ENCODE peak calls at places on chromosome 11, in six cellular contexts. L is lower lobe of right lung, W is neuronal stem cell, G is cardiac fibroblast, Z is body of pancreas, D is adrenal gland. B is an unnamed sample.

GRCh38 chr11:120465921-120466534 is 45.5 kb upstream of the GRIK4 start:
- DNase-seq in Z (no peak), D (no peak), L (no peak), W (no peak), G (no peak), B (no peak)

GRCh38 chr11:111777094-111778046 is 11.2 kb upstream of the PPP2R1B start:
- DNase-seq in Z (peak), D (no peak), L (no peak), W (peak), G (peak), B (no peak)

GRCh38 chr11:3090096-3090901 is 33.1 kb upstream of the CARS1 start:
- DNase-seq in Z (no peak), W (no peak), G (no peak), L (no peak), D (peak), B (no peak)

GRCh38 chr11:9001736-9002135 is 2.1 kb downstream of the NRIP3 start:
- DNase-seq in D (peak), W (no peak), Z (no peak), G (peak), L (no peak), B (peak)

GRCh38 chr11:87445002-87445401 is 407.3 kb downstream of the TMEM135 start:
- DNase-seq in D (no peak), Z (no peak), L (no peak), W (no peak), G (peak), B (no peak)

GRCh38 chr11:119089319-119089718 is 4.6 kb downstream of the HMBS start:
- DNase-seq in G (no peak), Z (no peak), D (no peak), L (no peak), W (no peak), B (no peak)

GRCh38 chr11:4430060-4430459 is 19.0 kb upstream of the OR52K2 start:
- DNase-seq in Z (no peak), W (no peak), G (no peak), L (no peak), D (no peak), B (no peak)

GRCh38 chr11:112253605-112254242 is 6.9 kb downstream of the PLET1 start:
- DNase-seq in G (no peak), Z (no peak), D (no peak), W (no peak), L (no peak), B (no peak)

GRCh38 chr11:69500285-69501120 is 19.0 kb downstream of the LINC01488 start:
- DNase-seq in G (no peak), Z (peak), W (no peak), D (peak), L (peak), B (peak)

GRCh38 chr11:14645985-14646900 is 2.6 kb downstream of the PDE3B start:
- DNase-seq in W (no peak), L (no peak), Z (no peak), G (no peak), D (no peak), B (no peak)

GRCh38 chr11:45541693-45542434 is 123.6 kb downstream of the CHST1 start:
- DNase-seq in D (no peak), Z (no peak), G (no peak), W (no peak), L (no peak), B (no peak)

GRCh38 chr11:130435671-130436070 is 7.3 kb upstream of the ADAMTS8 start:
- DNase-seq in Z (no peak), D (no peak), G (peak), L (no peak), W (no peak), B (peak)

GRCh38 chr11:68330700-68331337 is 18.4 kb downstream of the LRP5 start:
- DNase-seq in L (no peak), D (no peak), G (no peak), W (no peak), Z (no peak), B (no peak)

GRCh38 chr11:114168691-114169090 is 109.2 kb downstream of the ZBTB16 start:
- DNase-seq in Z (peak), G (no peak), D (no peak), L (no peak), W (no peak), B (no peak)

GRCh38 chr11:36309779-36310178 is 13.7 kb downstream of the PRR5L start:
- DNase-seq in W (no peak), Z (no peak), G (no peak), L (no peak), D (no peak), B (no peak)

GRCh38 chr11:49303080-49303479 is 94.7 kb upstream of the FOLH1 start:
- DNase-seq in L (no peak), Z (no peak), D (no peak), W (no peak), G (no peak), B (no peak)

GRCh38 chr11:10309163-10310093 is 4.6 kb downstream of the ADM start:
- DNase-seq in Z (peak), D (peak), G (peak), L (peak), W (no peak), B (peak)

GRCh38 chr11:46686886-46687810 is 13.3 kb downstream of the ARHGAP1 start:
- DNase-seq in W (no peak), Z (no peak), D (peak), G (peak), L (peak), B (peak)

GRCh38 chr11:67572747-67573419 is 10.7 kb upstream of the GSTP1 start:
- DNase-seq in W (no peak), G (peak), D (peak), L (peak), Z (peak), B (peak)

GRCh38 chr11:73667906-73668305 is 21.5 kb downstream of the PLEKHB1 start:
- DNase-seq in D (no peak), G (no peak), L (no peak), W (no peak), Z (no peak), B (no peak)

GRCh38 chr11:66855574-66856495 is 1.0 kb upstream of the LRFN4 start:
- DNase-seq in W (peak), G (peak), Z (peak), L (peak), D (peak), B (peak)

GRCh38 chr11:77823775-77824174 is 2.8 kb downstream of the AAMDC start:
- DNase-seq in D (no peak), W (no peak), L (no peak), Z (no peak), G (peak), B (no peak)

GRCh38 chr11:16603245-16603644 is 135.2 kb upstream of the C11orf58 start:
- DNase-seq in G (no peak), L (no peak), W (no peak), Z (peak), D (no peak), B (no peak)
- H3K4me3 ChIP-seq in G (no peak), L (no peak), W (no peak), Z (no peak), D (no peak), B (no peak)

DNA sequence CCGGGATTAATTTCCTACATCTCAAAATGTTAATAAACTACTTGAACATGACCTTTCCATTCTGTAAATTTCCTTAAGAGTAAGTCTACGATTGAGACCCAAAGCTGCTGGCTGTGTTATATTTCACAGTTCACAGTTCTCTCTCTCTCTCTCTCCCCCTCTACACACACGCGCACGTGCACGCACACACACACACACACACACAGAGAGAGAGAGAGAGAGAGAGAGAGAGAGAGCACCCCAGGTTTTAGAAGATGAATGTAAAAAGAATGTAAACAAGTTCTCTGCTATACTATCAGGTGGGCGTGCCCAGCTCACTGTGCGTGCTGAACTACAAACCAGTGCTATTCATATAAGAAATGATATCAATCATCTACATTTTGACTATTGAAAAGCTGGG is 3.3 kb downstream of the BDNF start:
- DNase-seq in G (peak), Z (no peak), L (no peak), W (no peak), D (no peak), B (peak)
- H3K4me3 ChIP-seq in G (no peak), Z (no peak), L (no peak), W (no peak), D (no peak), B (peak)

GRCh38 chr11:94400839-94401772 is at the start of gene GPR83:
- DNase-seq in D (peak), W (peak), L (no peak), G (peak), Z (no peak), B (peak)
- H3K4me3 ChIP-seq in D (peak), W (peak), L (peak), G (peak), Z (no peak), B (peak)

DNA sequence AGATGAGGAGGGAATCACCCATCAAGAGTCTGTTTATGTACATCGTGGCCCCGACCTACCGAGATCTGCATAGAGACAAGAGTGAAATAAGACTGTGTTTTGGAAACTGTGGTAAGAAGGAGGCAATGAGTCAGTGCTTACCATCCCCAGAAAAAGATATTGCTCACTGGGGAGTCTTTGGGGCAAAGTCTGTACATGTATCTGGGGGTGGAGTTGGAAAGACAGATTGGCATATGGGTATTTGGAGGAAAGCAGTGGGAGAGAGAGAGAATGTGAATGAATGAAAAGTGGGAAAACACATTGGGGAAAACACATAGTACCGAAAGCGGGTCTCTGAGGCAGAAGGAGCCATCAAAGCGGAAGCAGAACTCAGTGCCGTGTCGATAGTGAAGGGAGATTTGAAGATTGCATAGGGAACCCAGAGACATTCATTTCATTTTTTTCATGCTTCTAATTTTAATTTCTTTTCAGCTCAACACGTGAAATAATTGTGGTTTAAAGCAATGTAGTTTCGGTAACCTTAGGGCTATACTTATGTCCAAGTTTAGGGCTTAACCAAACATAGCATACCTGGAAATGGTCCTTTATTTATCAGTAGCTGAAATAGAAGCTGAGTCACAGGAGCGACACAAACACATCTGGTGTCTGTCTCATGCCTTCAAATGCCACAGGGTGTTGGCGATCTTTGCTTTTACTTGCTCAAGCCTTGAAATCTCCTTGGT is 98.6 kb upstream of the CD44 start:
- DNase-seq in D (no peak), Z (peak), W (no peak), G (peak), L (no peak), B (peak)
- H3K4me3 ChIP-seq in D (no peak), Z (no peak), W (no peak), G (no peak), L (no peak), B (no peak)

DNA sequence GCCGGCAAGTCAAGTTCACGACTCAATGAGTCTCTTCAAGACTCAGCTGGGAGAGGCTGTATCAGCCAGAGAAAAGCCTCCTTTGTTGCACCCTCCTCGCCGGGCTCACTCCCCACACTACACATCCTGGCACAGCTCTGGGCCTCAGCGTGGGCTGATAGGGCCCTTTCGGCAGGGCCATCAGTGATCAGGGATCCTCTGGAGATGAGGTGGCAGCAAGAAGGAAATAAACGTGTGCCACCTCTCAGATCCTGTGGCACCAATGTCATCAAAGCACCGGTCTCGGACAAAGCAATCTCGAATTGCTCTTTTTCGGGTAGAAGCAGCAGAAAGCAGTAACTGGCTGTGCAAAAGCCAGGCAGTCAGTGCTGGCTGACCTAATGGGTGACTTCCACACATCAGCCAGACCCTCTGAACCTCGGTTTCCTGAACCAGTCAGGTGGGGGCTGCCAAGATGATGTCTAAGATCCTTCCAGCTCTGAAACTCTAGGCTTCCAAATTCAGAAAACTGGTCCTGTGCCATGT is 2.1 kb downstream of the EHD1 start:
- DNase-seq in W (no peak), G (no peak), D (no peak), Z (no peak), L (no peak), B (no peak)
- H3K4me3 ChIP-seq in W (no peak), G (peak), D (peak), Z (no peak), L (peak), B (peak)

GRCh38 chr11:133951484-133952198 is 5.1 kb downstream of the IGSF9B start:
- DNase-seq in Z (no peak), L (no peak), D (peak), W (no peak), G (peak), B (peak)
- H3K4me3 ChIP-seq in Z (no peak), L (peak), D (no peak), W (peak), G (no peak), B (peak)

GRCh38 chr11:84922212-84922805 is 704.8 kb downstream of the DLG2 start:
- DNase-seq in D (no peak), W (no peak), Z (no peak), G (peak), L (no peak), B (no peak)
- H3K4me3 ChIP-seq in D (peak), W (peak), Z (no peak), G (no peak), L (no peak), B (no peak)

GRCh38 chr11:108218455-108218854 is 4.0 kb downstream of the NPAT start:
- DNase-seq in D (no peak), L (no peak), W (no peak), G (peak), Z (no peak), B (no peak)
- H3K4me3 ChIP-seq in D (no peak), L (no peak), W (no peak), G (no peak), Z (no peak), B (no peak)

GRCh38 chr11:128518493-128519207 is 68.7 kb downstream of the ETS1 start:
- DNase-seq in Z (no peak), L (no peak), W (no peak), D (no peak), G (peak), B (peak)
- H3K4me3 ChIP-seq in Z (no peak), L (peak), W (no peak), D (peak), G (peak), B (peak)